ENCODE peak calls at places on chromosomes 2 and 18, in five cellular contexts. K is ELF-1; D is EH; M is activated CD4-positive, alpha-beta T cell treated with anti-CD3 and anti-CD28 coated beads, Interleukin-2, amount 50 U/mL, for 48 hours; Q is activated effector memory CD4-positive, alpha-beta T cell treated with anti-CD3 and anti-CD28 coated beads, Interleukin-2, amount 50 U/mL, for 16 hours. X is an unnamed sample.

GRCh38 chr2:23584054-23584745 is 199.2 kb downstream of the KLHL29 start:
- DNase-seq in K (no peak), D (no peak), M (no peak), Q (no peak), X (no peak)

GRCh38 chr2:217926801-217927200 is 76.0 kb downstream of the TNS1 start:
- DNase-seq in K (no peak), D (no peak), M (no peak), Q (no peak), X (no peak)

GRCh38 chr2:197954328-197954727 is 149.9 kb downstream of the PLCL1 start:
- DNase-seq in K (no peak), D (no peak), M (no peak), Q (no peak), X (no peak)

GRCh38 chr2:15671409-15671808 is 79.7 kb downstream of the DDX1 start:
- DNase-seq in K (no peak), D (no peak), M (no peak), Q (no peak), X (no peak)

GRCh38 chr2:12304494-12305228 is 412.1 kb upstream of the TRIB2 start:
- DNase-seq in K (no peak), D (peak), M (no peak), Q (no peak), X (no peak)

GRCh38 chr2:178863856-178864620 is 56.8 kb upstream of the TTN start:
- DNase-seq in K (peak), D (peak), M (no peak), Q (no peak), X (peak)

GRCh38 chr2:201254331-201254730 is 6.0 kb upstream of the CASP8 start:
- DNase-seq in K (peak), D (peak), M (no peak), Q (no peak), X (peak)

GRCh38 chr2:164558450-164558849 is 62.8 kb downstream of the GRB14 start:
- DNase-seq in K (no peak), D (no peak), M (no peak), Q (no peak), X (no peak)

GRCh38 chr2:166167451-166167850 is 39.6 kb upstream of the SCN1A start:
- DNase-seq in K (no peak), D (peak), M (no peak), Q (no peak), X (no peak)

GRCh38 chr18:58098706-58099105 is 54.7 kb downstream of the NEDD4L start:
- DNase-seq in K (no peak), D (no peak), M (no peak), Q (no peak), X (no peak)

GRCh38 chr2:218230882-218231281 is 13.9 kb downstream of the ARPC2 start:
- DNase-seq in K (no peak), D (peak), M (peak), Q (no peak), X (no peak)

GRCh38 chr2:196046123-196046917 is 22.3 kb downstream of the DNAH7 start:
- DNase-seq in K (no peak), D (peak), M (no peak), Q (no peak), X (no peak)

GRCh38 chr2:52034706-52035105 is 1002.8 kb upstream of the NRXN1 start:
- DNase-seq in K (no peak), D (no peak), M (no peak), Q (no peak), X (no peak)

GRCh38 chr2:239813261-239814135 is 211.6 kb downstream of the NDUFA10 start:
- DNase-seq in K (no peak), D (no peak), M (no peak), Q (peak), X (no peak)

GRCh38 chr18:13604751-13605150 is 121.6 kb downstream of the FAM210A start:
- DNase-seq in K (no peak), D (no peak), M (no peak), Q (no peak), X (no peak)

GRCh38 chr2:234436482-234436837 is 60.4 kb downstream of the ARL4C start:
- DNase-seq in K (no peak), D (no peak), M (no peak), Q (no peak), X (no peak)

GRCh38 chr18:48106976-48107781 is 176.7 kb upstream of the SMAD2 start:
- DNase-seq in K (peak), D (no peak), M (no peak), Q (no peak), X (peak)

GRCh38 chr2:73063909-73064875 is 7.3 kb downstream of the SFXN5 start:
- DNase-seq in K (peak), D (peak), M (no peak), Q (peak), X (peak)

GRCh38 chr2:73561422-73561821 is 80.8 kb downstream of the NAT8 start:
- DNase-seq in K (no peak), D (no peak), M (no peak), Q (no peak), X (no peak)